ENCODE peak calls at places on chromosome 1, in four cellular contexts. M is CD8-positive, alpha-beta memory T cell; O is activated CD4-positive, alpha-beta T cell treated with anti-CD3 and anti-CD28 coated beads for 36 hours; U is SK-N-SH. X is an unnamed sample.

GRCh38 chr1:205510308-205510950 is 6.0 kb downstream of the CDK18 start:
- DNase-seq in U (no peak), M (no peak), O (no peak), X (no peak)

GRCh38 chr1:214022810-214023425 is 35.1 kb downstream of the PROX1 start:
- DNase-seq in O (no peak), U (peak), M (no peak), X (no peak)

GRCh38 chr1:27864264-27864895 is 8.0 kb upstream of the THEMIS2 start:
- DNase-seq in U (no peak), O (peak), M (no peak), X (peak)

GRCh38 chr1:35576061-35576765 is 3.1 kb downstream of the TFAP2E start:
- DNase-seq in O (no peak), M (no peak), U (no peak), X (no peak)

GRCh38 chr1:248704556-248704955 is 2.0 kb upstream of the OR14I1 start:
- DNase-seq in M (no peak), U (no peak), O (no peak), X (no peak)

GRCh38 chr1:230677200-230677599 is 34.9 kb downstream of the COG2 start:
- DNase-seq in M (no peak), U (no peak), O (no peak), X (no peak)

GRCh38 chr1:78491311-78492071 is 717 bp downstream of the PTGFR start:
- DNase-seq in M (no peak), U (peak), O (no peak), X (no peak)

GRCh38 chr1:243784506-243784905 is 65.5 kb downstream of the AKT3 start:
- DNase-seq in O (no peak), M (no peak), U (no peak), X (no peak)

GRCh38 chr1:17673335-17674075 is 81.6 kb upstream of the ACTL8 start:
- DNase-seq in M (no peak), U (no peak), O (peak), X (no peak)

GRCh38 chr1:41380979-41381690 is 19.9 kb downstream of the FOXO6 start:
- DNase-seq in O (peak), U (peak), M (no peak), X (no peak)

GRCh38 chr1:235473808-235474207 is 30.4 kb downstream of the B3GALNT2 start:
- DNase-seq in M (no peak), O (no peak), U (no peak), X (no peak)

GRCh38 chr1:27360159-27361043 is 6.4 kb downstream of the MAP3K6 start:
- DNase-seq in M (peak), U (no peak), O (peak), X (no peak)

GRCh38 chr1:93678966-93679480 is 2.6 kb downstream of the BCAR3 start:
- DNase-seq in O (no peak), M (no peak), U (no peak), X (no peak)

GRCh38 chr1:30538906-30539855 is 184.2 kb downstream of the MATN1 start:
- DNase-seq in U (no peak), M (no peak), O (no peak), X (no peak)

GRCh38 chr1:149879556-149879955 is 19.8 kb upstream of the BOLA1 start:
- DNase-seq in M (no peak), U (no peak), O (no peak), X (no peak)

GRCh38 chr1:111880866-111881837 is 108.3 kb downstream of the KCND3 start:
- DNase-seq in O (no peak), U (peak), M (no peak), X (no peak)

GRCh38 chr1:225878282-225878681 is 3.9 kb downstream of the TMEM63A start:
- DNase-seq in O (no peak), M (no peak), U (no peak), X (no peak)

GRCh38 chr1:45148209-45148608 is 58.2 kb downstream of the ZSWIM5 start:
- DNase-seq in M (no peak), O (no peak), U (no peak), X (no peak)

GRCh38 chr1:240682843-240683242 is 70.9 kb upstream of the GREM2 start:
- DNase-seq in O (no peak), U (no peak), M (no peak), X (no peak)

GRCh38 chr1:167128261-167129227 is 34.7 kb downstream of the STYXL2 start:
- DNase-seq in O (no peak), U (no peak), M (no peak), X (no peak)

GRCh38 chr1:44531785-44532566 is 126.9 kb downstream of the RNF220 start:
- DNase-seq in O (peak), U (no peak), M (no peak), X (no peak)

GRCh38 chr1:164767257-164768044 is 208.5 kb downstream of the PBX1 start:
- DNase-seq in M (no peak), U (no peak), O (no peak), X (no peak)

X was measured in KG1.